ENCODE peak calls at places on chromosome 2, in seven cellular contexts. J, R, P, M, Z, Y and X are unnamed samples.

GRCh38 chr2:126302043-126302442 is 353.9 kb upstream of the GYPC start:
- DNase-seq in J (no peak), R (no peak), P (no peak), M (no peak), Z (no peak), Y (no peak), X (no peak)

GRCh38 chr2:29482341-29482740 is 367.1 kb downstream of the CLIP4 start:
- DNase-seq in J (no peak), R (no peak), P (no peak), M (no peak), Z (no peak), Y (no peak), X (no peak)

GRCh38 chr2:43708178-43708577 is 31.9 kb upstream of the C1GALT1C1L start:
- DNase-seq in J (no peak), R (no peak), P (no peak), M (no peak), Z (no peak), Y (no peak), X (no peak)

GRCh38 chr2:230778350-230779140 is 65.9 kb downstream of the CAB39 start:
- DNase-seq in J (no peak), R (no peak), P (no peak), M (no peak), Z (no peak), Y (no peak), X (no peak)

GRCh38 chr2:234905547-234906260 is 46.1 kb upstream of the SH3BP4 start:
- DNase-seq in J (no peak), R (no peak), P (no peak), M (no peak), Z (no peak), Y (no peak), X (no peak)

GRCh38 chr2:218859556-218859993 is at the start of gene WNT6:
- DNase-seq in J (no peak), R (no peak), P (no peak), M (no peak), Z (peak; percentile 57), Y (no peak), X (no peak)

GRCh38 chr2:48530033-48530804 is at the start of gene STON1:
- DNase-seq in J (no peak), R (peak; percentile 32), P (peak; percentile 32), M (peak; percentile 74), Z (peak; percentile 69), Y (no peak), X (peak; percentile 17)

GRCh38 chr2:62149708-62150107 is 46.2 kb upstream of the B3GNT2 start:
- DNase-seq in J (no peak), R (peak; percentile 6), P (no peak), M (no peak), Z (no peak), Y (no peak), X (no peak)

GRCh38 chr2:137737559-137737958 is 226.7 kb upstream of the HNMT start:
- DNase-seq in J (no peak), R (no peak), P (no peak), M (no peak), Z (no peak), Y (no peak), X (no peak)

GRCh38 chr2:236026839-236027238 is 141.3 kb downstream of the GBX2 start:
- DNase-seq in J (no peak), R (no peak), P (no peak), M (no peak), Z (no peak), Y (no peak), X (no peak)

GRCh38 chr2:69995511-69995910 is 34.1 kb upstream of the ASPRV1 start:
- DNase-seq in J (no peak), R (no peak), P (no peak), M (no peak), Z (no peak), Y (no peak), X (peak; percentile 44)

GRCh38 chr2:67400560-67401464 is 3.7 kb downstream of the ETAA1 start:
- DNase-seq in J (peak; percentile 21), R (no peak), P (no peak), M (no peak), Z (no peak), Y (no peak), X (no peak)

GRCh38 chr2:95278637-95279225 is 4.5 kb downstream of the PROM2 start:
- DNase-seq in J (no peak), R (no peak), P (no peak), M (no peak), Z (peak; percentile 51), Y (no peak), X (peak; percentile 41)
- H3K4me1 ChIP-seq in J (no peaks in the 10 kb centered on the region), R (no peaks in the 10 kb centered on the region), P (no peaks in the 10 kb centered on the region), M (no peaks in the 10 kb centered on the region), Z (no peaks in the 10 kb centered on the region), Y (peaks cover 4% of the 10 kb centered on the region), X (peaks cover 22% of the 10 kb centered on the region)

GRCh38 chr2:162382283-162382682 is 38.4 kb downstream of the GCA start:
- DNase-seq in J (no peak), R (no peak), P (no peak), M (no peak), Z (no peak), Y (no peak), X (no peak)

GRCh38 chr2:162385516-162385915 is 41.6 kb downstream of the GCA start:
- DNase-seq in J (no peak), R (no peak), P (no peak), M (no peak), Z (no peak), Y (no peak), X (no peak)

DNA sequence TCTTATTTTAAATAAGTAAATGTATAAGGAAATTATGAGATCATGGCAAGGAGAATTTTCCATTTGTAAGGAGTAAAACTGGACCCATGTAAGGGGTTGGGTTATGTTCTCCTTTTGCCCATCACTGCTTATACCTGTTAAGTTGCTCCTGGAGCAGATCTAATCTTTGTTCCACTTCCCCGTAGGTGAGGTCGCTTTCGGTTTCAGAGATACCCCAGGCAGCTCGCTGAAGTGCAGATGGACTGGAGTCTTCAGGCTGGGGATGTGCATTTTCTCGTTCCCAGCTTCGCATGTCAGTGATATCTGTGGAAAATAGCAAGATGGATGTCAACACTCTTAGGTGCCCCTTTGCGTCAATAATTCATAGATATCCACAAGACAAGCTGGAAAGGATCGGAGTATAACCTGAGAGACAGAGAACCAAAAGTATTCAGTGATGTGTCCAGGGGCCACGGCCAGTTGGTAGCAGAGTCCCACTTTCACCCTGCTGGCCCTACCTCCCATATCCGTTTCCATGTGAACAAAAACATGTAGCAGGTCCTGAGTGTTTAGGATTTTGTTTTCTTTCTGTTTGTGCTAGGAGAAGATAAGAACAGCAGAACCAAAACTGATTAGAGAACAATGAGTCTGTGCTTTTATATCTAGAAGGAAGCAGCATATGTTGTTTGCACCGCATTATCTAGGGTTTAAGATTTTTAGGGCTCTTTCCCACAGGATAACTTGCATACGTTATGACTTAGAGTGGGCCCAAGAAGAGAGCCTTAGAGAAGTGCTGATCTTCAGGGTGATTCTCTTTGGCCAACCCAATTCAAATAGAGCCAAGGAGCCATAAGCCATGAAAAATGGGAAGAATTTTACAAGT is 36.0 kb downstream of the GCA start:
- DNase-seq in J (no peak), R (no peak), P (no peak), M (no peak), Z (no peak), Y (no peak), X (peak; percentile 11)
- H3K9me3 ChIP-seq in J (no peaks in the 10 kb centered on the region), R (no peaks in the 10 kb centered on the region), P (no peaks in the 10 kb centered on the region), M (no peaks in the 10 kb centered on the region), Z (no peaks in the 10 kb centered on the region), Y (no peaks in the 10 kb centered on the region), X (no peaks in the 10 kb centered on the region)

DNA sequence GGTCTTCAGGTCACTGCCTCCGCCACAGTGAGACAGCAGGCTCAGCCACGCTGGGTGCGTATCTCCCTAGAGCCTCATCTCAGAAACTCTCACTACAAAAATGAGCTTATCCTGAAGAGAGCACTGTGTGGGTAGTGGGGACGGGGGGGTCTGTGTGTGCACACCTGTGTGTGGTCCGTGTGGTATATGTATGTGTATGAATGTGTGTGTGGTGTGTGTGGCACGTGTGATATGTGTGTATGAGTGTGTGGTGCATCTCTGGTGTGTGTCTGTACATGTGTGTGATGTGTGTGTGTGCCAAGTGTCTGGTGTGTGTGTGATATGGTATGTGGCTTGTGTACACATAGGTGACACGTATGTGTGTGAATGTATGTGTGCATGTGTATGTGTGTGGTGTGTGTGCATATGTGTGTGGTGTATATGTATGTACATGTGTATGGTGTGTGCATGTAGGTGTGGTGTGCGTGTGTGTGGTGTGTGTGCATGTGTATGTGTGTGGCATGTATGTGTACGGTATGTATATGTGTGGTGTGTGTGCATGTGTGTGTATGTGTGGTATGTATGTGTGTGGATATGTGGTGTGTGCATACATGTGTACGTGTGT is 332.2 kb downstream of the EIPR1 start:
- DNase-seq in J (no peak), R (no peak), P (no peak), M (no peak), Z (no peak), Y (no peak), X (no peak)
- H3K4me3 ChIP-seq in J (no peak overlapping the region), R (no peak overlapping the region), P (no peak overlapping the region), M (no peak overlapping the region), Z (no peak overlapping the region), Y (no peak overlapping the region), X (no peak overlapping the region)

DNA sequence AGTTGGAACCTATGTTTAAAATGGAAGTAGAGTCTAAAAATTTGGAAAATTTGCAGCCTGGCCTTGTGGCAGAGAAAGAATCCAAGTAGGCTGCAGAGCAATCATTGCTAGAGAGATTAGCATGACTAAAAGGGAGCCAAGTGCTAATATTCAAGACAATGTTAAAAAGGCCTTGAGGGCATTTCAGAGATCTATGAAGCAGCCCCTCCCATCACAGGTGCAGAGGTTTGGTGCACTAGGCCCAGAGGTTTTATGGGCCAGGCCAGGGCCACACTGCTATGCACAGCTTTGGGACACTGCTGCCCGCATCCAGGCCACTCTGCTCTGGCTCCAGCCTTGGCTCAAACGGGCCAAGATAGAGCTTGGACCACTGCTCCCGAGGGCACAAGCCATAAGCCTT is 6.7 kb upstream of the IL1A start:
- DNase-seq in J (no peak), R (no peak), P (no peak), M (no peak), Z (no peak), Y (no peak), X (no peak)
- H3K4me1 ChIP-seq in J (peaks cover 38% of the 10 kb centered on the region), R (peaks cover 28% of the 10 kb centered on the region), P (no peaks in the 10 kb centered on the region), M (no peaks in the 10 kb centered on the region), Z (no peaks in the 10 kb centered on the region), Y (no peaks in the 10 kb centered on the region), X (no peaks in the 10 kb centered on the region)

GRCh38 chr2:402721-403120 is 114.8 kb upstream of the ALKAL2 start:
- DNase-seq in J (no peak), R (no peak), P (no peak), M (no peak), Z (no peak), Y (no peak), X (no peak)
- H3K9me3 ChIP-seq in J (no peaks in the 10 kb centered on the region), R (no peaks in the 10 kb centered on the region), P (no peaks in the 10 kb centered on the region), M (peaks cover 4% of the 10 kb centered on the region), Z (no peaks in the 10 kb centered on the region), Y (peaks cover 13% of the 10 kb centered on the region), X (no peaks in the 10 kb centered on the region)